ENCODE peak calls at places on chromosomes 7 and 10, in five cellular contexts. P, I, B, K and G are unnamed samples.

GRCh38 chr10:119256030-119256429 is 48.7 kb downstream of the GRK5 start:
- DNase-seq in P (no peak), I (no peak), B (no peak), K (no peak), G (no peak)

GRCh38 chr7:7639847-7640220 is 718 bp upstream of the UMAD1 start:
- DNase-seq in P (no peak), I (peak), B (no peak), K (no peak), G (no peak)

GRCh38 chr7:44112997-44113763 is 9.0 kb downstream of the AEBP1 start:
- DNase-seq in P (no peak), I (no peak), B (peak), K (no peak), G (peak)

GRCh38 chr7:85184599-85185354 is 2.1 kb downstream of the SEMA3D start:
- DNase-seq in P (peak), I (peak), B (no peak), K (no peak), G (peak)

GRCh38 chr7:19327011-19327410 is 181.8 kb upstream of the FERD3L start:
- DNase-seq in P (no peak), I (no peak), B (no peak), K (no peak), G (no peak)

GRCh38 chr7:99788554-99788953 is 4.6 kb upstream of the CYP3A4 start:
- DNase-seq in P (no peak), I (no peak), B (no peak), K (no peak), G (no peak)

GRCh38 chr10:66929375-66929774 is 3.5 kb downstream of the LRRTM3 start:
- DNase-seq in P (no peak), I (no peak), B (no peak), K (no peak), G (no peak)

GRCh38 chr10:4170633-4171314 is 385.8 kb upstream of the KLF6 start:
- DNase-seq in P (no peak), I (no peak), B (no peak), K (no peak), G (no peak)

GRCh38 chr7:64614812-64615211 is 51.1 kb upstream of the ZNF107 start:
- DNase-seq in P (no peak), I (no peak), B (no peak), K (no peak), G (no peak)

GRCh38 chr10:79948976-79949722 is at the start of gene SFTPD:
- DNase-seq in P (no peak), I (peak), B (no peak), K (no peak), G (no peak)

GRCh38 chr10:89853796-89854195 is 152.4 kb downstream of the KIF20B start:
- DNase-seq in P (no peak), I (no peak), B (no peak), K (no peak), G (no peak)

GRCh38 chr10:100482181-100482833 is 19.5 kb downstream of the WNT8B start:
- DNase-seq in P (peak), I (peak), B (peak), K (peak), G (peak)

GRCh38 chr7:130090745-130091532 is 20.6 kb downstream of the KLHDC10 start:
- DNase-seq in P (no peak), I (no peak), B (no peak), K (no peak), G (no peak)

GRCh38 chr10:131644287-131644686 is 256.5 kb upstream of the PPP2R2D start:
- DNase-seq in P (no peak), I (no peak), B (no peak), K (no peak), G (no peak)

GRCh38 chr10:84256510-84257342 is 11.9 kb downstream of the RGR start:
- DNase-seq in P (peak), I (peak), B (no peak), K (peak), G (no peak)

GRCh38 chr10:69486922-69487730 is 35.9 kb downstream of the TSPAN15 start:
- DNase-seq in P (no peak), I (no peak), B (no peak), K (no peak), G (no peak)

GRCh38 chr7:29270579-29270978 is 76.0 kb downstream of the CHN2 start:
- DNase-seq in P (no peak), I (no peak), B (no peak), K (no peak), G (no peak)

GRCh38 chr10:6048281-6049030 is 13.7 kb downstream of the IL2RA start:
- DNase-seq in P (no peak), I (no peak), B (no peak), K (no peak), G (no peak)

GRCh38 chr10:125774144-125774543 is 1.5 kb downstream of the MMP21 start:
- DNase-seq in P (no peak), I (no peak), B (no peak), K (no peak), G (no peak)